ENCODE peak calls at places on chromosomes 7 and 10, in eight cellular contexts. One of them, this sample, is unnamed.

GRCh38 chr10:18352175-18352574 is 212.0 kb downstream of the CACNB2 start:
- DNase-seq in suprapubic skin: no peak
- DNase-seq in Peyer's patch: no peak
- DNase-seq in spleen: no peak
- DNase-seq in breast epithelium: no peak
- DNase-seq in cardiac muscle cell: no peak
- DNase-seq in heart right ventricle: no peak
- DNase-seq in left ventricle myocardium inferior: no peak
- DNase-seq in this sample: no peak

GRCh38 chr10:22911889-22912762 is 15.7 kb upstream of the ARMC3 start:
- DNase-seq in spleen: no peak
- DNase-seq in suprapubic skin: no peak
- DNase-seq in left ventricle myocardium inferior: no peak
- DNase-seq in cardiac muscle cell: peak; percentile 91
- DNase-seq in heart right ventricle: no peak
- DNase-seq in Peyer's patch: no peak
- DNase-seq in breast epithelium: no peak
- DNase-seq in this sample: no peak

GRCh38 chr7:142485617-142486226 is 227.9 kb upstream of the PRSS58 start:
- DNase-seq in left ventricle myocardium inferior: no peak
- DNase-seq in Peyer's patch: no peak
- DNase-seq in suprapubic skin: no peak
- DNase-seq in spleen: no peak
- DNase-seq in heart right ventricle: no peak
- DNase-seq in breast epithelium: no peak
- DNase-seq in cardiac muscle cell: no peak
- DNase-seq in this sample: no peak

GRCh38 chr7:2794836-2795636 is 49.1 kb downstream of the GNA12 start:
- DNase-seq in spleen: no peak
- DNase-seq in breast epithelium: no peak
- DNase-seq in cardiac muscle cell: no peak
- DNase-seq in suprapubic skin: no peak
- DNase-seq in Peyer's patch: no peak
- DNase-seq in heart right ventricle: no peak
- DNase-seq in left ventricle myocardium inferior: no peak
- DNase-seq in this sample: no peak

GRCh38 chr10:4730998-4731397 is 95.0 kb upstream of the AKR1E2 start:
- DNase-seq in cardiac muscle cell: no peak
- DNase-seq in suprapubic skin: no peak
- DNase-seq in breast epithelium: no peak
- DNase-seq in Peyer's patch: no peak
- DNase-seq in heart right ventricle: no peak
- DNase-seq in left ventricle myocardium inferior: no peak
- DNase-seq in spleen: no peak
- DNase-seq in this sample: no peak

GRCh38 chr7:18866359-18867036 is 250.9 kb downstream of the TWIST1 start:
- DNase-seq in Peyer's patch: peak; percentile 62
- DNase-seq in left ventricle myocardium inferior: peak; percentile 57
- DNase-seq in spleen: no peak
- DNase-seq in breast epithelium: peak; percentile 33
- DNase-seq in heart right ventricle: no peak
- DNase-seq in cardiac muscle cell: peak; percentile 100
- DNase-seq in suprapubic skin: peak; percentile 89
- DNase-seq in this sample: peak; percentile 90

GRCh38 chr10:79025113-79025832 is 43.5 kb upstream of the ZMIZ1 start:
- DNase-seq in left ventricle myocardium inferior: no peak
- DNase-seq in cardiac muscle cell: no peak
- DNase-seq in Peyer's patch: no peak
- DNase-seq in spleen: peak; percentile 79
- DNase-seq in breast epithelium: no peak
- DNase-seq in suprapubic skin: peak; percentile 69
- DNase-seq in heart right ventricle: no peak
- DNase-seq in this sample: peak; percentile 59

GRCh38 chr7:132656846-132657776 is 80.8 kb upstream of the PLXNA4 start:
- DNase-seq in left ventricle myocardium inferior: no peak
- DNase-seq in suprapubic skin: no peak
- DNase-seq in spleen: no peak
- DNase-seq in breast epithelium: no peak
- DNase-seq in heart right ventricle: no peak
- DNase-seq in cardiac muscle cell: peak; percentile 41
- DNase-seq in Peyer's patch: no peak
- DNase-seq in this sample: no peak

GRCh38 chr10:109103278-109103677 is 820.0 kb downstream of the XPNPEP1 start:
- DNase-seq in spleen: no peak
- DNase-seq in left ventricle myocardium inferior: no peak
- DNase-seq in heart right ventricle: no peak
- DNase-seq in cardiac muscle cell: no peak
- DNase-seq in breast epithelium: no peak
- DNase-seq in suprapubic skin: no peak
- DNase-seq in Peyer's patch: no peak
- DNase-seq in this sample: no peak

GRCh38 chr7:81846398-81846797 is 76.6 kb upstream of the HGF start:
- DNase-seq in heart right ventricle: no peak
- DNase-seq in suprapubic skin: no peak
- DNase-seq in spleen: no peak
- DNase-seq in Peyer's patch: peak; percentile 46
- DNase-seq in cardiac muscle cell: peak; percentile 76
- DNase-seq in breast epithelium: no peak
- DNase-seq in left ventricle myocardium inferior: no peak
- DNase-seq in this sample: peak; percentile 1

GRCh38 chr7:155362380-155363145 is 64.9 kb downstream of the INSIG1 start:
- DNase-seq in spleen: no peak
- DNase-seq in suprapubic skin: peak; percentile 44
- DNase-seq in left ventricle myocardium inferior: no peak
- DNase-seq in breast epithelium: no peak
- DNase-seq in Peyer's patch: no peak
- DNase-seq in cardiac muscle cell: no peak
- DNase-seq in heart right ventricle: no peak
- DNase-seq in this sample: peak; percentile 79

GRCh38 chr10:3570855-3571266 is 214.1 kb downstream of the KLF6 start:
- DNase-seq in spleen: no peak
- DNase-seq in breast epithelium: peak; percentile 61
- DNase-seq in suprapubic skin: no peak
- DNase-seq in Peyer's patch: no peak
- DNase-seq in left ventricle myocardium inferior: peak; percentile 54
- DNase-seq in cardiac muscle cell: peak; percentile 34
- DNase-seq in heart right ventricle: peak; percentile 56
- DNase-seq in this sample: peak; percentile 81

GRCh38 chr7:63024446-63024845 is 974.2 kb upstream of the ZNF722 start:
- DNase-seq in breast epithelium: no peak
- DNase-seq in spleen: no peak
- DNase-seq in cardiac muscle cell: no peak
- DNase-seq in left ventricle myocardium inferior: no peak
- DNase-seq in heart right ventricle: no peak
- DNase-seq in suprapubic skin: no peak
- DNase-seq in Peyer's patch: no peak
- DNase-seq in this sample: no peak

GRCh38 chr7:63025815-63026214 is 972.8 kb upstream of the ZNF722 start:
- DNase-seq in Peyer's patch: no peak
- DNase-seq in cardiac muscle cell: no peak
- DNase-seq in left ventricle myocardium inferior: no peak
- DNase-seq in breast epithelium: no peak
- DNase-seq in spleen: no peak
- DNase-seq in suprapubic skin: no peak
- DNase-seq in heart right ventricle: no peak
- DNase-seq in this sample: no peak

GRCh38 chr7:63028376-63029206 is 970.1 kb upstream of the ZNF722 start:
- DNase-seq in cardiac muscle cell: no peak
- DNase-seq in suprapubic skin: no peak
- DNase-seq in breast epithelium: no peak
- DNase-seq in heart right ventricle: no peak
- DNase-seq in spleen: no peak
- DNase-seq in Peyer's patch: no peak
- DNase-seq in left ventricle myocardium inferior: no peak
- DNase-seq in this sample: no peak

GRCh38 chr7:63029207-63029522 is 969.5 kb upstream of the ZNF722 start:
- DNase-seq in spleen: no peak
- DNase-seq in heart right ventricle: no peak
- DNase-seq in breast epithelium: no peak
- DNase-seq in Peyer's patch: no peak
- DNase-seq in left ventricle myocardium inferior: no peak
- DNase-seq in suprapubic skin: no peak
- DNase-seq in cardiac muscle cell: no peak
- DNase-seq in this sample: no peak

DNA sequence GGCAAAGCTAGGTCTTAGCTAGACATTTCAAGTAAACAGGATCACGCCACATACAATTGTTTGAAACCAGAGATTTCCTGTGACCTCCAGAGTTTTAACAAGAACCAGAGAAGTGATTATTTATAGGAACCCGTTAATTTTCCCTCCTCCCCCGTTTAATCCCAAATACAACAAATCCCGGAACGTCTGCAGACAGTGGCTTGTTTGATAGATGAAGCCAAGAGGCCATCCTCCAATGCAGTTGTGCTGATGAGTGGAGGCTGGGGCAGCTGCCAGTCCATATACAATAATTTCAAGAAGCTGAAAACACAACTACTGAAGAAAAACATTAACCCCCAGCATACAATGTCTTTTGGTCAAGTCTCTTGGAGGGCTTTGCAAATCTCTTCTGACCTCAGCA is 971.6 kb upstream of the ZNF722 start:
- DNase-seq in spleen: no peak
- DNase-seq in suprapubic skin: no peak
- DNase-seq in cardiac muscle cell: no peak
- DNase-seq in heart right ventricle: no peak
- DNase-seq in left ventricle myocardium inferior: no peak
- DNase-seq in Peyer's patch: no peak
- DNase-seq in breast epithelium: no peak
- DNase-seq in this sample: no peak
- H3K9me3 ChIP-seq in spleen: peaks cover 90% of the 10 kb centered on the region
- H3K9me3 ChIP-seq in suprapubic skin: peaks cover 20% of the 10 kb centered on the region
- H3K9me3 ChIP-seq in cardiac muscle cell: peaks cover 3% of the 10 kb centered on the region
- H3K9me3 ChIP-seq in heart right ventricle: peaks cover 4% of the 10 kb centered on the region
- H3K9me3 ChIP-seq in left ventricle myocardium inferior: peaks cover 37% of the 10 kb centered on the region
- H3K9me3 ChIP-seq in Peyer's patch: no peaks in the 10 kb centered on the region
- H3K9me3 ChIP-seq in breast epithelium: peaks cover 77% of the 10 kb centered on the region
- H3K9me3 ChIP-seq in this sample: no peaks in the 10 kb centered on the region

DNA sequence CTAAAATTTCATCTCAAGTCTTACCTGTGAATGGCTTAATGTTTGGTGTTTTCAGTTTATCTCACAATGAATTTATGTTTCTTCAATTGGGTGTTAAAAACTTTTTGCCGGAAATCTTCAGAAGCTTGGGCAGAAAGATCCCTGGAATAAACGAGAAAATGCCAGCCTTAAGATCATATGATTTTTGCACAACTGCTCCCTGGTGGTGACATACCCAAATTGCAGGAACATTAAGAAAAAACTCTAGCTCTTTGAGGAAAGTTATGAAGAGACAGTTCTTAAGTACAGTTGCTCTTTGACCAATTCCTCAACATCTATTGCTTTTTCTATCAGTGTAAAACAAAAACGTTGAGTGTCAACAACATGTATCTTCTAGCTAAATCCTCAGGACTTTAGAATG is 48.2 kb upstream of the CREB5 start:
- DNase-seq in left ventricle myocardium inferior: no peak
- DNase-seq in heart right ventricle: no peak
- DNase-seq in spleen: no peak
- DNase-seq in breast epithelium: no peak
- DNase-seq in cardiac muscle cell: no peak
- DNase-seq in suprapubic skin: no peak
- DNase-seq in Peyer's patch: no peak
- DNase-seq in this sample: no peak
- TF ChIP-seq CTCF in left ventricle myocardium inferior: no peak
- TF ChIP-seq CTCF in heart right ventricle: no peak
- TF ChIP-seq CTCF in spleen: no peak
- TF ChIP-seq CTCF in breast epithelium: no peak
- TF ChIP-seq CTCF in cardiac muscle cell: peak; percentile 17
- TF ChIP-seq CTCF in suprapubic skin: no peak
- TF ChIP-seq CTCF in Peyer's patch: peak; percentile 35
- TF ChIP-seq CTCF in this sample: peak; percentile 22

GRCh38 chr10:9850415-9850814 is 1167.3 kb upstream of the CELF2 start:
- DNase-seq in Peyer's patch: no peak
- DNase-seq in cardiac muscle cell: no peak
- DNase-seq in spleen: no peak
- DNase-seq in suprapubic skin: no peak
- DNase-seq in heart right ventricle: no peak
- DNase-seq in left ventricle myocardium inferior: no peak
- DNase-seq in breast epithelium: no peak
- DNase-seq in this sample: no peak

GRCh38 chr10:9851808-9852207 is 1165.9 kb upstream of the CELF2 start:
- DNase-seq in left ventricle myocardium inferior: no peak
- DNase-seq in heart right ventricle: no peak
- DNase-seq in breast epithelium: no peak
- DNase-seq in Peyer's patch: no peak
- DNase-seq in suprapubic skin: no peak
- DNase-seq in spleen: no peak
- DNase-seq in cardiac muscle cell: no peak
- DNase-seq in this sample: no peak

GRCh38 chr10:9845075-9845474 is 1172.6 kb upstream of the CELF2 start:
- DNase-seq in suprapubic skin: no peak
- DNase-seq in heart right ventricle: no peak
- DNase-seq in Peyer's patch: no peak
- DNase-seq in breast epithelium: no peak
- DNase-seq in spleen: no peak
- DNase-seq in cardiac muscle cell: no peak
- DNase-seq in left ventricle myocardium inferior: no peak
- DNase-seq in this sample: no peak

GRCh38 chr10:9848278-9848677 is 1169.4 kb upstream of the CELF2 start:
- DNase-seq in spleen: no peak
- DNase-seq in breast epithelium: no peak
- DNase-seq in Peyer's patch: no peak
- DNase-seq in cardiac muscle cell: no peak
- DNase-seq in heart right ventricle: no peak
- DNase-seq in left ventricle myocardium inferior: no peak
- DNase-seq in suprapubic skin: no peak
- DNase-seq in this sample: no peak

DNA sequence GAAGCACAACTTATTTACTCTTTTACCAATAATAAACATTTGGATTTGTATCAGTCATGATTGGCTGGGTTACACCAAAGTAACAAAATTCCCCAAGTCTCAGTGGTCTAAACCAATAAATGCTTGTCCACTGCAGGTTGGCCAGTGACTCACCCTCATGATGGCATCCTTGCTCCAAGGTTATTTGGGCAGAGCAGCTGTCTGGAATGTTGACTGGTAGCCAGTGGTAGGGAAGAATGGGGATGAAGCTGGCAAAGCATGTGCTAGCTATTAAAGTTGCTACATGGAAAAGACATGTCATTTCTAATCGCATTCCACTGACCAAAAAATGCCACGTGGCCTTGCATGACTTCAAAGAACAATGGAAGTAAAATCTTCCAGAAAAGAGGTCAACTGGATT is 1168.7 kb upstream of the CELF2 start:
- DNase-seq in spleen: no peak
- DNase-seq in cardiac muscle cell: no peak
- DNase-seq in suprapubic skin: no peak
- DNase-seq in left ventricle myocardium inferior: no peak
- DNase-seq in heart right ventricle: no peak
- DNase-seq in Peyer's patch: no peak
- DNase-seq in breast epithelium: no peak
- DNase-seq in this sample: no peak
- H3K9me3 ChIP-seq in spleen: peaks cover 54% of the 10 kb centered on the region
- H3K9me3 ChIP-seq in cardiac muscle cell: no peaks in the 10 kb centered on the region
- H3K9me3 ChIP-seq in suprapubic skin: peaks cover 5% of the 10 kb centered on the region
- H3K9me3 ChIP-seq in left ventricle myocardium inferior: peaks cover 39% of the 10 kb centered on the region
- H3K9me3 ChIP-seq in heart right ventricle: peaks cover 41% of the 10 kb centered on the region
- H3K9me3 ChIP-seq in Peyer's patch: no peaks in the 10 kb centered on the region
- H3K9me3 ChIP-seq in breast epithelium: peaks cover 29% of the 10 kb centered on the region
- H3K9me3 ChIP-seq in this sample: peaks cover 6% of the 10 kb centered on the region

DNA sequence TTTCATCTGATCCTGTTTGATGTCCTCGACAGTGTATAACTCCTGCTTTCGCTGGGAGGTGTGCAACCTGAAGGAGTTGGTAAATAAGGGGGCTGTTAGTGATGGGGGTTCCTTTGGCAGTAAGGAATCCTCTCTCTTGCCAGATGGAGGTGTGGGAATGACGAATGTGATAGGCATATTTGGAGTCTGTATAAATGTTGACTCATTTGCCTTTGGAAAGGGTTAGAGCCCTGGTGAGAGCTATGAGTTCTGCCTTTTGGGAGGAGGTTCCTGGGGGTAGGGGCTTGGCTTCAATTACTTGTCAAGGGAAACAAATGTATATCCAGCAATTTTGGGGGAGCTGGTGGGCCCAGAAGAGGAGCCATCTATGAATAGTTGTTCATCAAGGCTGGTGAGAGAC is 11.4 kb upstream of the CHST3 start:
- DNase-seq in breast epithelium: no peak
- DNase-seq in heart right ventricle: no peak
- DNase-seq in suprapubic skin: peak; percentile 11
- DNase-seq in left ventricle myocardium inferior: no peak
- DNase-seq in spleen: no peak
- DNase-seq in cardiac muscle cell: no peak
- DNase-seq in Peyer's patch: no peak
- DNase-seq in this sample: no peak
- TF ChIP-seq CTCF in breast epithelium: no peak
- TF ChIP-seq CTCF in heart right ventricle: no peak
- TF ChIP-seq CTCF in suprapubic skin: no peak
- TF ChIP-seq CTCF in left ventricle myocardium inferior: no peak
- TF ChIP-seq CTCF in spleen: no peak
- TF ChIP-seq CTCF in cardiac muscle cell: no peak
- TF ChIP-seq CTCF in Peyer's patch: no peak
- TF ChIP-seq CTCF in this sample: no peak

This sample was measured in osteoblast.